ENCODE peak calls at places on chromosomes 7 and 10, in nine cellular contexts. One of them, this sample, is unnamed.

GRCh38 chr7:45574521-45575500 is 643 bp downstream of the ADCY1 start:
- DNase-seq in heart right ventricle: no peak
- DNase-seq in NCI-H82: peak; percentile 63
- DNase-seq in effector CD4-positive, alpha-beta T cell: no peak
- DNase-seq in HTR-8/SVneo: peak; percentile 43
- DNase-seq in left cardiac atrium: peak; percentile 45
- DNase-seq in dermis blood vessel endothelial cell: peak; percentile 63
- DNase-seq in SW 1271: no peak
- DNase-seq in NCI-H69: peak; percentile 78
- DNase-seq in this sample: no peak

GRCh38 chr10:7274293-7274692 is 136.5 kb downstream of the SFMBT2 start:
- DNase-seq in SW 1271: no peak
- DNase-seq in NCI-H82: peak; percentile 6
- DNase-seq in left cardiac atrium: no peak
- DNase-seq in dermis blood vessel endothelial cell: no peak
- DNase-seq in heart right ventricle: no peak
- DNase-seq in effector CD4-positive, alpha-beta T cell: no peak
- DNase-seq in NCI-H69: no peak
- DNase-seq in HTR-8/SVneo: no peak
- DNase-seq in this sample: no peak

GRCh38 chr7:47508389-47509380 is 73.2 kb downstream of the TNS3 start:
- DNase-seq in SW 1271: no peak
- DNase-seq in dermis blood vessel endothelial cell: no peak
- DNase-seq in heart right ventricle: no peak
- DNase-seq in HTR-8/SVneo: no peak
- DNase-seq in NCI-H69: no peak
- DNase-seq in left cardiac atrium: no peak
- DNase-seq in NCI-H82: no peak
- DNase-seq in effector CD4-positive, alpha-beta T cell: no peak
- DNase-seq in this sample: no peak

GRCh38 chr7:102117743-102118142 is 168.9 kb upstream of the SH2B2 start:
- DNase-seq in dermis blood vessel endothelial cell: no peak
- DNase-seq in SW 1271: no peak
- DNase-seq in effector CD4-positive, alpha-beta T cell: no peak
- DNase-seq in NCI-H82: no peak
- DNase-seq in heart right ventricle: no peak
- DNase-seq in HTR-8/SVneo: peak; percentile 36
- DNase-seq in NCI-H69: no peak
- DNase-seq in left cardiac atrium: no peak
- DNase-seq in this sample: no peak

GRCh38 chr10:116761883-116762282 is 19.5 kb upstream of the HSPA12A start:
- DNase-seq in SW 1271: no peak
- DNase-seq in effector CD4-positive, alpha-beta T cell: no peak
- DNase-seq in NCI-H82: no peak
- DNase-seq in HTR-8/SVneo: no peak
- DNase-seq in dermis blood vessel endothelial cell: no peak
- DNase-seq in left cardiac atrium: no peak
- DNase-seq in heart right ventricle: no peak
- DNase-seq in NCI-H69: no peak
- DNase-seq in this sample: no peak

GRCh38 chr7:114026486-114027089 is 107.8 kb upstream of the PPP1R3A start:
- DNase-seq in left cardiac atrium: no peak
- DNase-seq in effector CD4-positive, alpha-beta T cell: peak; percentile 31
- DNase-seq in HTR-8/SVneo: peak; percentile 8
- DNase-seq in heart right ventricle: peak; percentile 18
- DNase-seq in NCI-H69: peak; percentile 88
- DNase-seq in SW 1271: peak; percentile 28
- DNase-seq in dermis blood vessel endothelial cell: peak; percentile 77
- DNase-seq in NCI-H82: peak; percentile 89
- DNase-seq in this sample: no peak

GRCh38 chr7:42338231-42339222 is 101.5 kb upstream of the GLI3 start:
- DNase-seq in effector CD4-positive, alpha-beta T cell: no peak
- DNase-seq in NCI-H69: no peak
- DNase-seq in NCI-H82: no peak
- DNase-seq in dermis blood vessel endothelial cell: no peak
- DNase-seq in HTR-8/SVneo: no peak
- DNase-seq in heart right ventricle: no peak
- DNase-seq in SW 1271: no peak
- DNase-seq in left cardiac atrium: no peak
- DNase-seq in this sample: no peak

GRCh38 chr10:119642556-119643111 is 8.5 kb upstream of the BAG3 start:
- DNase-seq in HTR-8/SVneo: no peak
- DNase-seq in heart right ventricle: no peak
- DNase-seq in NCI-H82: peak; percentile 43
- DNase-seq in left cardiac atrium: no peak
- DNase-seq in NCI-H69: no peak
- DNase-seq in SW 1271: no peak
- DNase-seq in effector CD4-positive, alpha-beta T cell: no peak
- DNase-seq in dermis blood vessel endothelial cell: no peak
- DNase-seq in this sample: no peak

GRCh38 chr10:59366310-59366709 is 4.0 kb upstream of the FAM13C start:
- DNase-seq in dermis blood vessel endothelial cell: peak; percentile 64
- DNase-seq in NCI-H82: no peak
- DNase-seq in SW 1271: no peak
- DNase-seq in HTR-8/SVneo: no peak
- DNase-seq in NCI-H69: peak; percentile 27
- DNase-seq in effector CD4-positive, alpha-beta T cell: no peak
- DNase-seq in left cardiac atrium: peak; percentile 44
- DNase-seq in heart right ventricle: peak; percentile 91
- DNase-seq in this sample: no peak

GRCh38 chr10:80497187-80498038 is 40.3 kb upstream of the SH2D4B start:
- DNase-seq in NCI-H82: no peak
- DNase-seq in HTR-8/SVneo: no peak
- DNase-seq in dermis blood vessel endothelial cell: peak; percentile 75
- DNase-seq in NCI-H69: peak; percentile 37
- DNase-seq in SW 1271: no peak
- DNase-seq in heart right ventricle: peak; percentile 73
- DNase-seq in effector CD4-positive, alpha-beta T cell: no peak
- DNase-seq in left cardiac atrium: peak; percentile 83
- DNase-seq in this sample: peak; percentile 86

GRCh38 chr7:31776616-31777015 is 89.6 kb downstream of the PPP1R17 start:
- DNase-seq in heart right ventricle: no peak
- DNase-seq in HTR-8/SVneo: peak; percentile 66
- DNase-seq in effector CD4-positive, alpha-beta T cell: no peak
- DNase-seq in NCI-H82: no peak
- DNase-seq in dermis blood vessel endothelial cell: peak; percentile 53
- DNase-seq in NCI-H69: no peak
- DNase-seq in left cardiac atrium: no peak
- DNase-seq in SW 1271: peak; percentile 21
- DNase-seq in this sample: no peak